ENCODE peak calls at places on chromosomes 2 and 18, in ten cellular contexts. E is transverse colon, M is heart left ventricle, V is left lung, K is endothelial cell, F is right atrium auricular region, I is Calu3, O is H9, R is foreskin keratinocyte, L is WTC11. T is an unnamed sample.

GRCh38 chr18:31973929-31974546 is 31.1 kb upstream of the TRAPPC8 start:
- DNase-seq in M (no peak), K (no peak), L (no peak), E (no peak), I (no peak), R (no peak), V (no peak), F (no peak), O (no peak), T (no peak)

GRCh38 chr2:73938761-73939352 is 12.2 kb downstream of the DGUOK start:
- DNase-seq in E (no peak), L (no peak), K (no peak), M (no peak), V (no peak), R (peak), I (no peak), O (no peak), F (no peak), T (no peak)

GRCh38 chr2:224038049-224038829 is 847 bp downstream of the SERPINE2 start:
- DNase-seq in V (no peak), R (no peak), O (peak), I (peak), F (no peak), L (peak), K (peak), E (peak), M (no peak), T (peak)

GRCh38 chr2:38723173-38723572 is 28.0 kb downstream of the SRSF7 start:
- DNase-seq in R (no peak), V (no peak), E (no peak), K (no peak), L (no peak), I (no peak), F (peak), O (no peak), M (no peak), T (no peak)

GRCh38 chr2:120709608-120710041 is 26.0 kb upstream of the GLI2 start:
- DNase-seq in V (no peak), M (no peak), E (no peak), F (no peak), R (no peak), K (no peak), L (peak), O (peak), I (no peak), T (no peak)

GRCh38 chr18:42758851-42759250 is 356.6 kb downstream of the RIT2 start:
- DNase-seq in I (no peak), E (no peak), M (no peak), V (no peak), F (no peak), K (no peak), R (no peak), O (no peak), L (no peak), T (no peak)

GRCh38 chr2:36800381-36800780 is 103.9 kb downstream of the VIT start:
- DNase-seq in F (no peak), O (no peak), L (no peak), M (no peak), E (no peak), V (no peak), K (no peak), R (no peak), I (no peak), T (no peak)

GRCh38 chr2:3294066-3294465 is 83.6 kb downstream of the EIPR1 start:
- DNase-seq in M (no peak), L (no peak), K (no peak), I (no peak), V (no peak), O (no peak), E (no peak), R (no peak), F (no peak), T (no peak)

GRCh38 chr2:118223487-118224136 is 135.3 kb downstream of the INSIG2 start:
- DNase-seq in K (peak), V (no peak), E (no peak), L (peak), R (no peak), O (peak), I (no peak), M (no peak), F (no peak), T (no peak)

GRCh38 chr2:71333619-71334018 is 2.0 kb downstream of the ZNF638 start:
- DNase-seq in F (no peak), L (no peak), M (no peak), V (no peak), E (no peak), O (no peak), I (no peak), K (no peak), R (no peak), T (no peak)

GRCh38 chr2:48753228-48753627 is 2.3 kb downstream of the LHCGR start:
- DNase-seq in R (no peak), O (no peak), M (no peak), E (no peak), L (no peak), V (no peak), I (no peak), F (no peak), K (no peak), T (no peak)

GRCh38 chr2:165707088-165707487 is 87.0 kb downstream of the GALNT3 start:
- DNase-seq in E (no peak), F (no peak), L (no peak), I (no peak), K (no peak), M (no peak), R (no peak), V (no peak), O (no peak), T (no peak)

GRCh38 chr18:25279133-25279532 is 72.8 kb downstream of the ZNF521 start:
- DNase-seq in I (no peak), L (no peak), M (no peak), E (no peak), K (no peak), F (no peak), R (no peak), V (no peak), O (no peak), T (no peak)

GRCh38 chr18:34947711-34948125 is 93.5 kb upstream of the MAPRE2 start:
- DNase-seq in M (no peak), I (no peak), R (peak), V (no peak), O (no peak), L (no peak), E (no peak), F (no peak), K (no peak), T (no peak)

GRCh38 chr2:169979025-169979424 is 151.8 kb downstream of the UBR3 start:
- DNase-seq in E (no peak), O (no peak), I (no peak), M (no peak), V (no peak), R (no peak), L (no peak), K (no peak), F (no peak), T (no peak)

GRCh38 chr18:25349926-25350560 is 1.9 kb downstream of the ZNF521 start:
- DNase-seq in L (peak), M (peak), V (peak), E (no peak), R (no peak), O (peak), I (no peak), K (peak), F (no peak), T (peak)

GRCh38 chr18:54736981-54737380 is 91.3 kb upstream of the RAB27B start:
- DNase-seq in L (no peak), M (no peak), R (no peak), F (no peak), O (no peak), K (no peak), I (no peak), E (no peak), V (no peak), T (no peak)

GRCh38 chr18:26003391-26003790 is 87.0 kb downstream of the SS18 start:
- DNase-seq in F (no peak), V (no peak), M (no peak), I (peak), R (no peak), L (no peak), K (no peak), O (no peak), E (no peak), T (no peak)

GRCh38 chr18:8643479-8643878 is 34.2 kb downstream of the RAB12 start:
- DNase-seq in R (no peak), L (no peak), F (no peak), O (no peak), I (no peak), V (no peak), E (no peak), M (no peak), K (no peak), T (no peak)

GRCh38 chr2:183872131-183872530 is 726.2 kb upstream of the ZNF804A start:
- DNase-seq in F (no peak), K (no peak), V (no peak), I (no peak), E (no peak), R (no peak), O (no peak), M (no peak), L (no peak), T (no peak)

GRCh38 chr2:71865391-71865965 is 282.2 kb downstream of the CYP26B1 start:
- DNase-seq in R (no peak), K (no peak), E (no peak), L (no peak), F (no peak), O (no peak), I (no peak), V (no peak), M (no peak), T (no peak)

GRCh38 chr2:164560181-164560792 is 61.0 kb downstream of the GRB14 start:
- DNase-seq in V (no peak), I (peak), R (no peak), L (no peak), K (no peak), F (no peak), M (no peak), O (no peak), E (no peak), T (no peak)

GRCh38 chr2:25336446-25336845 is 5.3 kb downstream of the DNMT3A start:
- DNase-seq in I (no peak), K (no peak), R (no peak), E (no peak), L (no peak), F (no peak), O (no peak), V (no peak), M (no peak), T (no peak)

GRCh38 chr2:25335971-25336370 is 5.8 kb downstream of the DNMT3A start:
- DNase-seq in R (no peak), O (no peak), F (no peak), K (no peak), L (no peak), V (no peak), M (no peak), I (no peak), E (no peak), T (no peak)

GRCh38 chr2:25337891-25338290 is 3.8 kb downstream of the DNMT3A start:
- DNase-seq in O (no peak), V (no peak), R (no peak), F (no peak), K (no peak), E (no peak), I (no peak), L (no peak), M (no peak), T (no peak)

GRCh38 chr2:25338401-25338800 is 3.3 kb downstream of the DNMT3A start:
- DNase-seq in R (no peak), O (no peak), V (no peak), F (no peak), L (no peak), M (no peak), I (no peak), E (no peak), K (no peak), T (no peak)

GRCh38 chr2:25337276-25337675 is 4.4 kb downstream of the DNMT3A start:
- DNase-seq in E (no peak), F (no peak), V (no peak), L (no peak), I (no peak), M (no peak), R (no peak), K (no peak), O (no peak), T (no peak)
- TF ChIP-seq CTCF in E (no peak), F (no peak), V (no peak), L (no peak), I (no peak), M (no peak), R (peak), K (no peak), O (no peak), T (no peak)

GRCh38 chr18:53698907-53699306 is 525.6 kb downstream of the MBD2 start:
- DNase-seq in F (no peak), K (peak), I (peak), V (peak), E (peak), O (peak), M (peak), L (peak), R (no peak), T (no peak)
- TF ChIP-seq CTCF in F (peak), K (no peak), I (peak), V (peak), E (peak), O (peak), M (peak), L (peak), R (peak), T (peak)

GRCh38 chr2:63614448-63614968 is 25.7 kb downstream of the MDH1 start:
- DNase-seq in V (no peak), I (peak), L (no peak), K (no peak), E (no peak), O (no peak), F (no peak), M (no peak), R (peak), T (no peak)
- TF ChIP-seq CTCF in V (no peak), I (no peak), L (no peak), K (no peak), E (no peak), O (no peak), F (no peak), M (no peak), R (no peak), T (no peak)

GRCh38 chr2:178589337-178589736 is 109.1 kb downstream of the PLEKHA3 start:
- DNase-seq in V (no peak), F (no peak), L (no peak), R (no peak), I (no peak), E (no peak), O (no peak), K (no peak), M (no peak), T (no peak)
- TF ChIP-seq CTCF in V (no peak), F (no peak), L (no peak), R (no peak), I (no peak), E (no peak), O (no peak), K (no peak), M (no peak), T (no peak)

GRCh38 chr2:20635096-20635475 is 15.8 kb downstream of the HS1BP3 start:
- DNase-seq in O (no peak), L (no peak), E (no peak), V (no peak), I (peak), R (no peak), M (no peak), K (no peak), F (no peak), T (no peak)

GRCh38 chr2:20633794-20634259 is 17.1 kb downstream of the HS1BP3 start:
- DNase-seq in L (peak), F (no peak), R (no peak), M (no peak), K (no peak), E (peak), V (peak), I (peak), O (no peak), T (no peak)

GRCh38 chr2:20633001-20633400 is 17.9 kb downstream of the HS1BP3 start:
- DNase-seq in O (no peak), M (no peak), L (no peak), E (no peak), I (no peak), K (no peak), V (no peak), R (no peak), F (no peak), T (no peak)

GRCh38 chr2:20635698-20636584 is 15.0 kb downstream of the HS1BP3 start:
- DNase-seq in R (no peak), K (peak), E (peak), V (peak), F (peak), L (peak), I (peak), M (peak), O (peak), T (peak)

GRCh38 chr2:20634430-20635095 is 16.3 kb downstream of the HS1BP3 start:
- DNase-seq in I (peak), R (no peak), O (no peak), V (no peak), K (no peak), M (no peak), F (no peak), L (no peak), E (no peak), T (no peak)
- TF ChIP-seq CTCF in I (no peak), R (peak), O (no peak), V (no peak), K (no peak), M (no peak), F (no peak), L (no peak), E (no peak), T (no peak)

DNA sequence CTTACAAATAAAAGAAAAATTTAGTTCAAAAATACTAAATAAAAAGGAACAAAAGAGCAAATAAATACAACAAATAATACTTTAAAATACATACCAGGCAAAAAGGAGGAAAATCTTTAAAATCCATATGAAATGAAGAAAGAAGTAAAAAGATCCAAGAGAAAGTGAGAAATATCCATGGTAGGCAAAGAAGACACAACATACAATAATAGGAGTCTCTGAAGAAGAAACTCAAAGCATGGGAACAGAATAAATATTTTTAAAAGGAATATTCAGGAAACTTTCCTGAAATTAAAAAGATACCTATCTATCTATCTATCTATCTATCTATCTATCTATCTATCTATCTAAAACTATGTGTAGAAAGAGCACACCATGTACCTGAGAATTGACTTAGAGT is 196.8 kb downstream of the TMEM247 start:
- DNase-seq in K (no peak), O (no peak), L (no peak), V (no peak), E (no peak), I (no peak), M (no peak), F (no peak), R (no peak), T (no peak)
- TF ChIP-seq CTCF in K (no peak), O (no peak), L (no peak), V (no peak), E (no peak), I (no peak), M (no peak), F (no peak), R (no peak), T (no peak)

GRCh38 chr2:135043345-135043744 is 3.9 kb downstream of the MAP3K19 start:
- DNase-seq in L (peak), F (no peak), K (no peak), I (no peak), M (no peak), E (no peak), O (no peak), V (no peak), R (no peak), T (no peak)
- TF ChIP-seq CTCF in L (peak), F (peak), K (peak), I (no peak), M (peak), E (peak), O (peak), V (peak), R (peak), T (peak)

DNA sequence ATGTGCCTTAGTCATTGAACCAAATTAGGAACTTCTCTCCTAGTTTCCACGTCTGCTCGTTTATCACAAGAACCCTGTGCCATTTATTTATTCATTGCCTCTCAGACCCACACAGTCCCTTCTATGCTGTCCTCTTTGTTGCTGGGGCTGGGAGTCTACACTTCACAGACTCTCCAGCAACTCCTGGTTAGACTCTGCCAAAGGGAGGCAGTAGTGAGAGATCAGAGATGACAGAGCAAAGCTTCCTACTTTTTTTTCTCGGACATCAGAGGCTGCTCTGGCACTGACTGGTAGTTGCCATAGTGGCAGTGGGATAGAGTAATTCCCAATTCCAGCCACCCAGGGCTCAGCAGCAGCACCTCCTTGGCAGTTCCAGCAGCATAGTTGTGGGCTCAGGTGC is 277.5 kb downstream of the BCL11A start:
- DNase-seq in I (no peak), O (peak), M (no peak), K (no peak), V (no peak), E (no peak), F (no peak), R (no peak), L (peak), T (no peak)
- TF ChIP-seq CTCF in I (no peak), O (peak), M (no peak), K (no peak), V (no peak), E (no peak), F (no peak), R (no peak), L (no peak), T (no peak)

DNA sequence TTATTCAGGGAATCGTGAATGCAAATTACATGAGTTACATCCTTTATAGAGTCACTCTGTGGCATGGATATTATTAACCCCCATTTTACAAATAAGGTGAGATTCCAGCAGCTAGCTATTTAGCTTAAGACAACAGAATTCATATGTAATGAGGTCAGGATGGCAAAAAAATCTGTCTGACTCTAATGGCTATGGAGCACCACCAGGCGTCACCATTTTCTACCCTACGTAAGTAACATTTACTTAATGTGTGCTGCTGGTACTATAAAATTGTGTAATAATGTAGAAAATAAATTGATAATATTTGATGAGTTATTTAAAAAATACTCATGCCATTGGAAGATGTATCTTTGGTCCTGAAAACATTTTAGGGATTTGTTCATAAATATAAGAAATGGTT is 2040.1 kb upstream of the LRRTM1 start:
- DNase-seq in V (no peak), M (no peak), O (peak), I (no peak), R (no peak), E (no peak), K (no peak), F (no peak), L (no peak), T (no peak)
- TF ChIP-seq CTCF in V (no peak), M (no peak), O (peak), I (no peak), R (no peak), E (no peak), K (peak), F (no peak), L (no peak), T (peak)

T was measured in type B pancreatic cell.